ENCODE peak calls at places on chromosome X, in five cellular contexts. A, Z, M, X and C are unnamed samples. For H3K36me3, the result is how much of the 10 kb centered on the place peaks cover.

GRCh38 chrX:19991350-19991718 is 473 bp upstream of the BCLAF3 start:
- DNase-seq in X (no peak), Z (no peak), M (no peak), A (no peak), C (no peak)

GRCh38 chrX:129930941-129931410 is 25.0 kb downstream of the UTP14A start:
- DNase-seq in Z (peak), A (no peak), M (no peak), X (no peak), C (no peak)

GRCh38 chrX:19064175-19064574 is 58.1 kb downstream of the ADGRG2 start:
- DNase-seq in Z (no peak), M (no peak), X (no peak), A (no peak), C (no peak)

GRCh38 chrX:50495616-50496015 is 25.0 kb upstream of the DGKK start:
- DNase-seq in M (no peak), Z (no peak), A (peak), X (no peak), C (no peak)

GRCh38 chrX:153445856-153446635 is at the start of gene TREX2:
- DNase-seq in A (no peak), X (no peak), M (no peak), Z (no peak), C (no peak)

GRCh38 chrX:110965409-110965808 is 130.6 kb upstream of the PAK3 start:
- DNase-seq in X (no peak), Z (no peak), M (no peak), A (no peak), C (no peak)

GRCh38 chrX:14915596-14915995 is 42.4 kb downstream of the MOSPD2 start:
- DNase-seq in X (no peak), A (no peak), M (no peak), Z (no peak), C (no peak)

GRCh38 chrX:31796624-31797023 is 724.8 kb upstream of the FTHL17 start:
- DNase-seq in X (no peak), Z (no peak), M (no peak), A (no peak), C (no peak)

GRCh38 chrX:39869846-39870601 is 227.7 kb downstream of the BCOR start:
- DNase-seq in M (no peak), Z (no peak), A (no peak), X (no peak), C (no peak)

GRCh38 chrX:66002832-66003680 is 36.8 kb downstream of the VSIG4 start:
- DNase-seq in A (no peak), X (no peak), Z (no peak), M (no peak), C (no peak)

GRCh38 chrX:24876782-24877315 is 138.9 kb downstream of the ARX start:
- DNase-seq in A (no peak), X (no peak), M (no peak), Z (no peak), C (no peak)

GRCh38 chrX:11530621-11531020 is 135.1 kb downstream of the ARHGAP6 start:
- DNase-seq in Z (no peak), M (no peak), A (no peak), X (no peak), C (no peak)

GRCh38 chrX:10173331-10173900 is 16.6 kb downstream of the CLCN4 start:
- DNase-seq in A (no peak), Z (peak), M (peak), X (no peak), C (peak)

GRCh38 chrX:20438871-20439526 is 172.3 kb upstream of the RPS6KA3 start:
- DNase-seq in M (no peak), Z (no peak), A (no peak), X (no peak), C (no peak)

GRCh38 chrX:44580466-44580865 is 37.8 kb upstream of the FUNDC1 start:
- DNase-seq in M (no peak), X (no peak), A (no peak), Z (no peak), C (no peak)

GRCh38 chrX:72105436-72105835 is 26.3 kb downstream of the RTL5 start:
- DNase-seq in Z (no peak), X (no peak), A (no peak), M (no peak), C (no peak)

GRCh38 chrX:103630171-103630511 is 1.4 kb downstream of the TCEAL1 start:
- DNase-seq in X (no peak), Z (no peak), M (no peak), A (no peak), C (no peak)

GRCh38 chrX:44918722-44919121 is 45.7 kb downstream of the KDM6A start:
- DNase-seq in Z (no peak), M (no peak), X (no peak), A (no peak), C (no peak)

GRCh38 chrX:128020701-128021100 is 31.5 kb downstream of the ACTRT1 start:
- DNase-seq in A (no peak), Z (no peak), M (no peak), X (no peak), C (no peak)

GRCh38 chrX:120840826-120841225 is 34.8 kb downstream of the CT47B1 start:
- DNase-seq in M (no peak), A (no peak), Z (no peak), X (no peak), C (no peak)

GRCh38 chrX:18415386-18415785 is 10.0 kb upstream of the CDKL5 start:
- DNase-seq in Z (no peak), A (no peak), M (no peak), X (no peak), C (no peak)

GRCh38 chrX:68686684-68687045 is 39.2 kb downstream of the STARD8 start:
- DNase-seq in A (peak), Z (no peak), M (peak), X (no peak), C (no peak)

GRCh38 chrX:19382500-19383145 is 38.9 kb downstream of the PDHA1 start:
- DNase-seq in Z (peak), M (peak), A (peak), X (no peak), C (no peak)

DNA sequence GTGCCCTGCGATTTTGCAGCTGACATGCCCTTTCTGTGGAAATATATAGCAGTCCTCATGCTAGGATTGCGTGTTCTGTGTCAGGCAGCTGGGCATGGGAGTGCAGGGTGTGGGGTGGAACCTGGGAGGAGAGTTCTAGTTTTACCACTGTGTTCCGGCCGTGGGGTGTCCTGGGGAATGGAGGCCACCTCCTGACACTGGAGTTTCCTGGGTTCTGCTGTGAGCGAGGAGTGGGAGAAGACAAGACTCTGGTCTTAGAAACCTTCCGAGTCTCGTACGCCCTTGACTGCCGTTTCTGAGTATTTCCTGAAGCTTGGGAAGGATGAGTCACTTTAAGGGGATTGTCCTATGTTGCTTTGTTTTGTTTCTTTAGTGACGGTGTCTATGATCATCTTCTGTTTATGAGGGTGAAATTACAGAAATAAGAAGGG is 19.0 kb downstream of the CD99 start:
- DNase-seq in Z (no peak), X (no peak), A (no peak), M (no peak), C (peak)
- H3K4me3 ChIP-seq in Z (no peak), X (no peak), A (peak), M (no peak), C (peak)

GRCh38 chrX:131792789-131793462 is 230.2 kb upstream of the STK26 start:
- DNase-seq in M (no peak), A (no peak), Z (no peak), X (no peak), C (no peak)
- TF ChIP-seq CTCF in M (no peak), A (no peak), Z (no peak), X (peak), C (no peak)

GRCh38 chrX:47184486-47184885 is 9.1 kb upstream of the UBA1 start:
- DNase-seq in M (no peak), Z (no peak), X (no peak), A (no peak), C (no peak)
- H3K36me3 ChIP-seq in M (under half), Z (under half), X (half or more), A (half or more), C (under half)

GRCh38 chrX:136196691-136197155 is 49.4 kb downstream of the FHL1 start:
- DNase-seq in M (no peak), Z (no peak), X (no peak), A (no peak), C (peak)

GRCh38 chrX:136199365-136199764 is 51.8 kb downstream of the MAP7D3 start:
- DNase-seq in M (peak), X (no peak), Z (no peak), A (no peak), C (no peak)

GRCh38 chrX:136200466-136200865 is 50.7 kb downstream of the MAP7D3 start:
- DNase-seq in Z (no peak), M (peak), A (no peak), X (no peak), C (no peak)

GRCh38 chrX:136198678-136199243 is 51.4 kb downstream of the FHL1 start:
- DNase-seq in Z (no peak), M (no peak), X (no peak), A (no peak), C (no peak)

DNA sequence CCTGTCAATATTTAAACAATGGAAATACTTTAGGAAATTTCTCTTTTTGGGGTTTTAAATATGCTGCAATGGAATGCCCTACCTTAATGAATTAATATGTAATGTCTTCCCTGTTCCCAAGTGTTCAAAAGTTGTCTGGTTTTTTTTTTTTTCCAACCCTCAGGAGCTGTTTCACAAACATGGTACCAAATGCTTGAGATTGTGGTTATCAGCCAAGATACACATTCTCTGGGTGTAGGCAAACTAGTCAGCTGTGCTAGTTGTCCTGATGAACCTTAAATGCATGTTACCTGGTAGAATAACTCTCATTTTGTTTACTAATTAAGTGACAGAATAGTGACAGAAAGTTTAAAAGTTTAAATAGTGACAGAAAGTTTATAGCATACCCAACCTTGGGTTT is 50.7 kb downstream of the FHL1 start:
- DNase-seq in X (no peak), Z (no peak), M (no peak), A (no peak), C (no peak)
- H3K4me3 ChIP-seq in X (no peak), Z (no peak), M (no peak), A (no peak), C (peak)

GRCh38 chrX:138856881-138857280 is 145.4 kb upstream of the FGF13 start:
- DNase-seq in M (no peak), X (no peak), A (no peak), Z (no peak), C (no peak)

GRCh38 chrX:138853936-138854335 is 142.4 kb upstream of the FGF13 start:
- DNase-seq in M (no peak), X (no peak), A (no peak), Z (no peak), C (no peak)

GRCh38 chrX:138859421-138859820 is 147.9 kb upstream of the FGF13 start:
- DNase-seq in A (no peak), Z (no peak), M (no peak), X (no peak), C (no peak)

GRCh38 chrX:138858438-138858837 is 146.9 kb upstream of the FGF13 start:
- DNase-seq in M (no peak), X (no peak), A (no peak), Z (no peak), C (no peak)

GRCh38 chrX:138858946-138859345 is 147.4 kb upstream of the FGF13 start:
- DNase-seq in X (no peak), M (no peak), Z (no peak), A (no peak), C (no peak)
- TF ChIP-seq CTCF in X (no peak), M (no peak), Z (no peak), A (no peak), C (no peak)

DNA sequence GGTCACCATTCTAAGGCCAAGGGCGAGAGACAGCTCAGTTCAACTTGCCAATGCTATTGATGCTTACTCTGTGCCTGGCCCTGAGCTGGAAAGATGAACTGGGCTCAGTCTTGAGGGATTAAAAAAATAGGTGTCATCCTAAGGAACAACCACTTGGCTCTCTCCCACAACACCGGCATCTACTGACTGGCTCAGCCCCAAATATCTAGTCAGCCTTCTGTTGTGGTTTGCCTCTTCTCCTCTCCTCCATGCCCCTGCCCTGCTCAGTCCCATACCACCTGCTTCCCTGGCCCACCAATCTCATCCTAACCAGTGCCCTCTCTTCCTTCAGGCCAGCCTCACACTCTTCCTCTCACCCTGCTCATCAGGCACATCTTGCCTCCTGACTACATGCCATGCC is 29.6 kb downstream of the KDM5C start:
- DNase-seq in Z (no peak), M (no peak), A (no peak), X (no peak), C (no peak)
- H3K36me3 ChIP-seq in Z (half or more), M (under half), A (half or more), X (half or more), C (under half)

DNA sequence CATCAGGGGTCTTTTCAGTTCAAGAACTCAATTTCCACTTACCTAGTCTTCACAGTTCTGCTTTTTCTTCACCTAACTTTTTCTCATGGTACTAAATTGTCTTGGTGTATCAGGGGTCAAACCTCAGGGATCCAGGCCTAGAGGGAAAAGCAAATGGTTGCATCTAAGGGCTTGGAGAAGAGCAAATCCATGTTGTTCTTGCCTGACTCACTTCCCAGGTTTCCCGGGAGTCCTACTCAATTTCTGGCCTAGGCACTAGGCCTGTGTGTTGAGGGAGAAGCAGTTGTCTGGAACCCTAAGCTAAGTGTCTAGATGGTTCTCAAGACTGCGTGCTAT is 191.9 kb upstream of the STK26 start:
- DNase-seq in M (no peak), A (no peak), X (no peak), Z (no peak), C (no peak)
- H3K4me3 ChIP-seq in M (peak), A (peak), X (no peak), Z (peak), C (no peak)

GRCh38 chrX:16594490-16594889 is 55.5 kb upstream of the S100G start:
- DNase-seq in A (no peak), X (no peak), M (no peak), Z (no peak), C (no peak)
- TF ChIP-seq CTCF in A (no peak), X (no peak), M (no peak), Z (no peak), C (no peak)